ENCODE peak calls at places on chromosomes 7 and 10, in eight cellular contexts. One of them, this sample, is unnamed.

GRCh38 chr7:133698127-133698526 is 429.0 kb upstream of the LRGUK start:
- DNase-seq in hepatocyte: no peak
- DNase-seq in fibroblast of lung: peak; percentile 44
- DNase-seq in PC-9: no peak
- DNase-seq in PC-3: no peak
- DNase-seq in mammary epithelial cell: no peak
- DNase-seq in HCT116: no peak
- DNase-seq in K562: no peak
- DNase-seq in this sample: no peak

GRCh38 chr7:26865094-26865388 is 651 bp upstream of the SKAP2 start:
- DNase-seq in hepatocyte: no peak
- DNase-seq in fibroblast of lung: no peak
- DNase-seq in PC-9: no peak
- DNase-seq in PC-3: no peak
- DNase-seq in mammary epithelial cell: no peak
- DNase-seq in HCT116: no peak
- DNase-seq in K562: peak; percentile 68
- DNase-seq in this sample: no peak

GRCh38 chr7:100867040-100867795 is at the start of gene TRIP6:
- DNase-seq in hepatocyte: peak; percentile 93
- DNase-seq in fibroblast of lung: peak; percentile 94
- DNase-seq in PC-9: peak; percentile 80
- DNase-seq in PC-3: peak; percentile 74
- DNase-seq in mammary epithelial cell: peak; percentile 88
- DNase-seq in HCT116: peak; percentile 68
- DNase-seq in K562: peak; percentile 99
- DNase-seq in this sample: peak; percentile 97

GRCh38 chr10:76430330-76430729 is 998.9 kb downstream of the LRMDA start:
- DNase-seq in hepatocyte: no peak
- DNase-seq in fibroblast of lung: peak; percentile 40
- DNase-seq in PC-9: no peak
- DNase-seq in PC-3: no peak
- DNase-seq in mammary epithelial cell: no peak
- DNase-seq in HCT116: no peak
- DNase-seq in K562: no peak
- DNase-seq in this sample: no peak

GRCh38 chr7:79590571-79591274 is 137.3 kb upstream of the MAGI2 start:
- DNase-seq in hepatocyte: no peak
- DNase-seq in fibroblast of lung: no peak
- DNase-seq in PC-9: no peak
- DNase-seq in PC-3: no peak
- DNase-seq in mammary epithelial cell: no peak
- DNase-seq in HCT116: no peak
- DNase-seq in K562: no peak
- DNase-seq in this sample: no peak

GRCh38 chr7:143362126-143362961 is at the start of gene FAM131B:
- DNase-seq in hepatocyte: no peak
- DNase-seq in fibroblast of lung: no peak
- DNase-seq in PC-9: no peak
- DNase-seq in PC-3: no peak
- DNase-seq in mammary epithelial cell: no peak
- DNase-seq in HCT116: no peak
- DNase-seq in K562: peak; percentile 49
- DNase-seq in this sample: peak; percentile 19

GRCh38 chr7:51045319-51046102 is 262.8 kb upstream of the GRB10 start:
- DNase-seq in hepatocyte: peak; percentile 62
- DNase-seq in fibroblast of lung: peak; percentile 96
- DNase-seq in PC-9: peak; percentile 100
- DNase-seq in PC-3: peak; percentile 97
- DNase-seq in mammary epithelial cell: peak; percentile 60
- DNase-seq in HCT116: peak; percentile 63
- DNase-seq in K562: no peak
- DNase-seq in this sample: no peak

GRCh38 chr7:128017880-128018845 is 13.1 kb downstream of the LRRC4 start:
- DNase-seq in hepatocyte: no peak
- DNase-seq in fibroblast of lung: peak; percentile 77
- DNase-seq in PC-9: no peak
- DNase-seq in PC-3: peak; percentile 45
- DNase-seq in mammary epithelial cell: peak; percentile 90
- DNase-seq in HCT116: no peak
- DNase-seq in K562: no peak
- DNase-seq in this sample: no peak

GRCh38 chr7:134777908-134778580 is 1.4 kb upstream of the CALD1 start:
- DNase-seq in hepatocyte: no peak
- DNase-seq in fibroblast of lung: no peak
- DNase-seq in PC-9: peak; percentile 1
- DNase-seq in PC-3: no peak
- DNase-seq in mammary epithelial cell: peak; percentile 58
- DNase-seq in HCT116: no peak
- DNase-seq in K562: no peak
- DNase-seq in this sample: no peak

GRCh38 chr10:117830832-117831231 is 215.9 kb downstream of the RAB11FIP2 start:
- DNase-seq in hepatocyte: no peak
- DNase-seq in fibroblast of lung: no peak
- DNase-seq in PC-9: no peak
- DNase-seq in PC-3: no peak
- DNase-seq in mammary epithelial cell: no peak
- DNase-seq in HCT116: no peak
- DNase-seq in K562: no peak
- DNase-seq in this sample: peak; percentile 97

GRCh38 chr10:865924-866576 is 65.5 kb downstream of the LARP4B start:
- DNase-seq in hepatocyte: no peak
- DNase-seq in fibroblast of lung: no peak
- DNase-seq in PC-9: no peak
- DNase-seq in PC-3: no peak
- DNase-seq in mammary epithelial cell: no peak
- DNase-seq in HCT116: no peak
- DNase-seq in K562: no peak
- DNase-seq in this sample: no peak

GRCh38 chr10:869171-869570 is 62.3 kb downstream of the LARP4B start:
- DNase-seq in hepatocyte: no peak
- DNase-seq in fibroblast of lung: no peak
- DNase-seq in PC-9: no peak
- DNase-seq in PC-3: no peak
- DNase-seq in mammary epithelial cell: no peak
- DNase-seq in HCT116: no peak
- DNase-seq in K562: no peak
- DNase-seq in this sample: no peak

GRCh38 chr10:866577-866941 is 64.9 kb downstream of the LARP4B start:
- DNase-seq in hepatocyte: no peak
- DNase-seq in fibroblast of lung: no peak
- DNase-seq in PC-9: no peak
- DNase-seq in PC-3: no peak
- DNase-seq in mammary epithelial cell: no peak
- DNase-seq in HCT116: no peak
- DNase-seq in K562: no peak
- DNase-seq in this sample: no peak

GRCh38 chr10:867807-868206 is 63.7 kb downstream of the LARP4B start:
- DNase-seq in hepatocyte: no peak
- DNase-seq in fibroblast of lung: peak; percentile 58
- DNase-seq in PC-9: no peak
- DNase-seq in PC-3: no peak
- DNase-seq in mammary epithelial cell: no peak
- DNase-seq in HCT116: no peak
- DNase-seq in K562: no peak
- DNase-seq in this sample: no peak

DNA sequence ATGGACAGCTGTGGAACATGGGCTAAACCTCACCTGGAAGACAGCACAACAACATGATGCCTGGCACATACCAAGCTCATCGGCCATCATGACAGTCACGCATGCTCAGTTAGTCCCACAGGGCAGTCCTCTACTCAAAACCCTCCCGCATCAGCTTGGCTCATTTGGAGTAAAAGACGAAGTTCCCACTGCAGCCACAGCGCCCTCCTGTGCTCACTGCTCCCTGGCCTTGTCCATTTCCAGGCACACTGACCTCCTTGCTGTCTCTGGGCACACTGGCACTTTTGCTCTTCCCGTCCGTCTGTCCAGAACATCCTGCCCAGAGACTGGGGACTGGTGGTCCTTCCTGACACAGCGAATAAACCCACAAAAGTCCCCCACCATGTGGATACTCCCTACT is 66.2 kb downstream of the LARP4B start:
- DNase-seq in hepatocyte: no peak
- DNase-seq in fibroblast of lung: no peak
- DNase-seq in PC-9: no peak
- DNase-seq in PC-3: no peak
- DNase-seq in mammary epithelial cell: no peak
- DNase-seq in HCT116: no peak
- DNase-seq in K562: no peak
- DNase-seq in this sample: no peak
- H3K36me3 ChIP-seq in hepatocyte: peaks cover 4% of the 10 kb centered on the region
- H3K36me3 ChIP-seq in fibroblast of lung: peaks cover 9% of the 10 kb centered on the region
- H3K36me3 ChIP-seq in PC-9: no peaks in the 10 kb centered on the region
- H3K36me3 ChIP-seq in PC-3: no peaks in the 10 kb centered on the region
- H3K36me3 ChIP-seq in mammary epithelial cell: peaks cover 22% of the 10 kb centered on the region
- H3K36me3 ChIP-seq in HCT116: peaks cover 12% of the 10 kb centered on the region
- H3K36me3 ChIP-seq in K562: peaks cover 84% of the 10 kb centered on the region
- H3K36me3 ChIP-seq in this sample: peaks cover 27% of the 10 kb centered on the region

DNA sequence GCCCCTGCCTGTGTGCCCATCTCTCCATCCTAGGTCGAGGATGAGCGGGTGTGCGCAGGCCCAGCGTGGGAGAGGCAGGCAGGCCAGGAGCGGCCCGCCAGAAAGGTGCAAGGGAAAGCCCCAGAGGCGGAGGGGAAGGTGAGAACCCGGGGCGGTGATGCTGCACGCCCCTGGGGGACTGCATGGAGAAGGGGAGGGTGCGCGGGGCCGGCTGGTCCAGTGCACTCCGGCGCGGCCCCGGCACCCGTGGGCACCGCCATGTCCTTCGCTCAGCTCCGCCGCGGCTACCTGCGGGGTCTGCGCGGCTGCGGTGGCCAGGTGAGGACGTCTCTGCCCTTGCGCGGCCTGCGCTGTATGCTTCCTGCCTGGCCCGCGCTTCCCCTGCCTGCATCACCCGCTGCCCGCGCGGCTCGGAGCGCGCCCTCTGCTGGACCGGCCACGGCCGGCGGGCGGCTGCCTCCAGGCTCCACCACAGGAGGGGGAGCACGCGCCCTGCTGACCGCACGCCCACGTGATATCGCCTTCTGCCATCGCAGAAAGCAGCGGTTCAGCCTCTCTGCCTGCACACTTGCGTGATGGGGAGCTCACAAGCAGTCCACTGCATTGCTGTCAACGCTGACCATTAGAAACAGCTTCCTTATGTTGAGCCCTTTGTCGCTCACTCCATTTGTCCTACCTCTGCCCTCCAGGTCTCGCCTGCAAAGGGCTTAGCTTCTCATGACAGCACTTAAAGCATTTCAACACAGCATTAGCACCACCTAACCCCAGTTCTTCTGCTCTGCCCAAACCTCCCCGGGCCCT is 73.9 kb downstream of the CXCL12 start:
- DNase-seq in hepatocyte: peak; percentile 93
- DNase-seq in fibroblast of lung: peak; percentile 78
- DNase-seq in PC-9: no peak
- DNase-seq in PC-3: peak; percentile 21
- DNase-seq in mammary epithelial cell: peak; percentile 11
- DNase-seq in HCT116: peak; percentile 54
- DNase-seq in K562: peak; percentile 88
- DNase-seq in this sample: peak; percentile 47
- TF ChIP-seq EZH2 in hepatocyte: no peak
- TF ChIP-seq EZH2 in fibroblast of lung: no peak
- TF ChIP-seq EZH2 in PC-9: no peak
- TF ChIP-seq EZH2 in PC-3: no peak
- TF ChIP-seq EZH2 in mammary epithelial cell: no peak
- TF ChIP-seq EZH2 in HCT116: no peak
- TF ChIP-seq EZH2 in K562: no peak
- TF ChIP-seq EZH2 in this sample: no peak

DNA sequence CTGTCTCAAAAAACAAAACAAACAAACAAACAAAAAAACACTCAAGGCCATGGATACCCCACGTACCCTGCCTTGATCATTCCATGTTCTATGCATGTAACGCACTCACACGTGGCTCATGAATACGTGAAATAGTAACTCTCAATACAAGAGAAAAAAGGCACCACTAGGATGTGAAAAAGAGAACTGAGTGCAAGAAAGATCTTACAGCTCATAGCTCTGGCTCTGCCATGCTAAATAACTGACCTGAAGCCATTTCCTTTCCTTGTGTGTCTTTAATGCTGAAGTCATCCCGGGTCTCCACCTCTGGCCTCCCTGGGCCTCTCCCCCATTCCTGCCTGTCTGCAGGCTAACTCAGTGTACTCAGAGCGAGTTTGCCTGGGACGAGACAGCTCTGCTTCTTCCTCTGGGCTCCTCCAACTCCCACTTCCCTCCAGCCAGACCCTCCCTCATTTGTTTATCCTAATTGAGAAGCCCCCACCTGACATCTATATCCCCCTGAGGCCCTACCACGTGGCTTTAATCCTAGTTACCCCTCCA is 117.3 kb downstream of the PRPF18 start:
- DNase-seq in hepatocyte: no peak
- DNase-seq in fibroblast of lung: no peak
- DNase-seq in PC-9: no peak
- DNase-seq in PC-3: no peak
- DNase-seq in mammary epithelial cell: no peak
- DNase-seq in HCT116: no peak
- DNase-seq in K562: peak; percentile 38
- DNase-seq in this sample: no peak
- H3K4me3 ChIP-seq in hepatocyte: no peak overlapping the region
- H3K4me3 ChIP-seq in fibroblast of lung: no peak overlapping the region
- H3K4me3 ChIP-seq in PC-9: no peak overlapping the region
- H3K4me3 ChIP-seq in PC-3: no peak overlapping the region
- H3K4me3 ChIP-seq in mammary epithelial cell: no peak overlapping the region
- H3K4me3 ChIP-seq in HCT116: no peak overlapping the region
- H3K4me3 ChIP-seq in K562: no peak overlapping the region
- H3K4me3 ChIP-seq in this sample: no peak overlapping the region

DNA sequence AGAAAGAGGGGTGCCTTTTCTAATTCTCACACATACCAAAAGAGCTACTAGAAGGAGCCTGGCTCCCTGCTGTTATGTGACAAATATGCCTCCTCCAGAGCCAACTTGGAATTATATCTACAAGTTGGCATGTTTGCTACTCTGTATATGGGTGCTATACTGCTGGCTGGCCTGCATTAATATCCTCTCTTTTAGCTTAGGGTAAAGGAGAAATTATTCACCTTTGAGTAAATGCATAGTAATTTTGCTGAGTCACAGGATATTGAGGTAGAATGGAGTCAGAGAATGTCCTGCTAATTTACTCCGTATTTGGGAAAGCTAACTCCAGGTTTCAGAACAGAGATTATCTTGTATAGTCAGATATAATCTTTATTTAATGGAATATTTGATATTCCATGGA is 24.2 kb upstream of the LIPN start:
- DNase-seq in hepatocyte: no peak
- DNase-seq in fibroblast of lung: peak; percentile 54
- DNase-seq in PC-9: no peak
- DNase-seq in PC-3: no peak
- DNase-seq in mammary epithelial cell: peak; percentile 56
- DNase-seq in HCT116: no peak
- DNase-seq in K562: no peak
- DNase-seq in this sample: peak; percentile 6
- H3K36me3 ChIP-seq in hepatocyte: no peaks in the 10 kb centered on the region
- H3K36me3 ChIP-seq in fibroblast of lung: no peaks in the 10 kb centered on the region
- H3K36me3 ChIP-seq in PC-9: no peaks in the 10 kb centered on the region
- H3K36me3 ChIP-seq in PC-3: no peaks in the 10 kb centered on the region
- H3K36me3 ChIP-seq in mammary epithelial cell: no peaks in the 10 kb centered on the region
- H3K36me3 ChIP-seq in HCT116: no peaks in the 10 kb centered on the region
- H3K36me3 ChIP-seq in K562: no peaks in the 10 kb centered on the region
- H3K36me3 ChIP-seq in this sample: no peaks in the 10 kb centered on the region